ENCODE peak calls at places on chromosome 16, in eight cellular contexts. V is cardiac muscle cell; N is fibroblast of the aortic adventitia; I is astrocyte of the cerebellum; R is HL-60; H is PC-9; J is right lobe of liver; K is CD8-positive, alpha-beta T cell. D is an unnamed sample.

GRCh38 chr16:57619606-57620315 is 8.7 kb upstream of the ADGRG1 start:
- DNase-seq in N (no peak), J (no peak), I (no peak), H (peak), V (no peak), K (no peak), R (no peak), D (no peak)

GRCh38 chr16:70713781-70714180 is 27.9 kb upstream of the MTSS2 start:
- DNase-seq in H (no peak), N (no peak), K (no peak), R (no peak), J (no peak), V (no peak), I (no peak), D (no peak)

GRCh38 chr16:78535098-78535497 is 435.6 kb downstream of the WWOX start:
- DNase-seq in J (no peak), K (no peak), V (no peak), N (no peak), I (no peak), R (no peak), H (no peak), D (no peak)

GRCh38 chr16:66695935-66696668 is 441 bp downstream of the CMTM4 start:
- DNase-seq in H (peak), K (no peak), N (no peak), R (no peak), I (no peak), V (no peak), J (peak), D (peak)

GRCh38 chr16:81447383-81448101 is 2.9 kb downstream of the CMIP start:
- DNase-seq in H (peak), N (no peak), R (peak), I (no peak), V (no peak), K (no peak), J (peak), D (no peak)

GRCh38 chr16:27238591-27238990 is 30.0 kb downstream of the NSMCE1 start:
- DNase-seq in K (no peak), J (no peak), H (no peak), R (no peak), I (no peak), V (no peak), N (no peak), D (no peak)

GRCh38 chr16:52068447-52069074 is 478.4 kb downstream of the TOX3 start:
- DNase-seq in J (peak), R (no peak), N (no peak), K (no peak), I (no peak), V (peak), H (no peak), D (no peak)

GRCh38 chr16:58511933-58512815 is 3.1 kb upstream of the SETD6 start:
- DNase-seq in I (peak), H (peak), N (peak), J (peak), K (peak), R (peak), V (peak), D (peak)

GRCh38 chr16:15708096-15708495 is 58.1 kb downstream of the NDE1 start:
- DNase-seq in I (no peak), J (no peak), K (no peak), R (no peak), V (peak), N (no peak), H (no peak), D (no peak)

GRCh38 chr16:14378131-14378551 is 251.9 kb downstream of the PARN start:
- DNase-seq in R (no peak), K (no peak), I (no peak), J (no peak), N (peak), H (peak), V (peak), D (no peak)

GRCh38 chr16:67241008-67241900 is 6.0 kb downstream of the FHOD1 start:
- DNase-seq in H (peak), K (no peak), R (no peak), N (peak), J (peak), I (no peak), V (peak), D (no peak)

GRCh38 chr16:27726621-27727275 is 176.8 kb downstream of the KATNIP start:
- DNase-seq in N (peak), V (peak), J (no peak), H (peak), R (no peak), K (no peak), I (no peak), D (no peak)

GRCh38 chr16:87316450-87316922 is 706 bp downstream of the C16orf95 start:
- DNase-seq in R (no peak), I (no peak), N (no peak), K (no peak), J (no peak), V (no peak), H (no peak), D (no peak)

GRCh38 chr16:19417640-19418039 is at the start of gene TMC5:
- DNase-seq in N (no peak), J (no peak), K (no peak), H (no peak), I (no peak), R (no peak), V (no peak), D (no peak)

GRCh38 chr16:79598341-79599181 is 2.0 kb downstream of the MAF start:
- DNase-seq in N (no peak), J (peak), V (peak), I (peak), R (no peak), H (no peak), K (peak), D (peak)

GRCh38 chr16:25633549-25633948 is 58.2 kb upstream of the HS3ST4 start:
- DNase-seq in H (peak), V (no peak), I (no peak), N (no peak), R (no peak), J (peak), K (no peak), D (no peak)

GRCh38 chr16:46916980-46917379 is 32.8 kb downstream of the GPT2 start:
- DNase-seq in N (no peak), I (no peak), V (no peak), J (no peak), H (no peak), R (no peak), K (no peak), D (no peak)

GRCh38 chr16:72894291-72895151 is 153.4 kb downstream of the ZFHX3 start:
- DNase-seq in H (no peak), J (no peak), K (no peak), R (no peak), V (peak), I (no peak), N (peak), D (no peak)

GRCh38 chr16:89155851-89156739 is 15.5 kb upstream of the CDH15 start:
- DNase-seq in R (no peak), J (no peak), K (no peak), N (no peak), V (peak), I (no peak), H (no peak), D (no peak)

GRCh38 chr16:72501739-72502653 is 330.0 kb upstream of the PMFBP1 start:
- DNase-seq in I (peak), V (peak), H (peak), K (no peak), N (peak), R (peak), J (peak), D (peak)

GRCh38 chr16:88726981-88727380 is 20.7 kb downstream of the CTU2 start:
- DNase-seq in K (no peak), I (no peak), H (no peak), V (no peak), N (no peak), R (no peak), J (no peak), D (no peak)

GRCh38 chr16:47779201-47780016 is 318.3 kb downstream of the PHKB start:
- DNase-seq in K (peak), V (peak), I (no peak), R (no peak), J (peak), H (no peak), N (peak), D (no peak)

GRCh38 chr16:4271176-4272113 is 1.4 kb downstream of the TFAP4 start:
- DNase-seq in N (peak), R (peak), K (peak), H (peak), I (peak), J (peak), V (peak), D (peak)

GRCh38 chr16:73054732-73055481 is 7.0 kb upstream of the ZFHX3 start:
- DNase-seq in R (no peak), V (peak), J (no peak), H (peak), N (peak), I (no peak), K (no peak), D (peak)

GRCh38 chr16:23014592-23014991 is 134.7 kb downstream of the USP31 start:
- DNase-seq in I (no peak), J (no peak), H (no peak), R (peak), K (no peak), V (no peak), N (no peak), D (no peak)

GRCh38 chr16:24257965-24258364 is 1.8 kb downstream of the CACNG3 start:
- DNase-seq in N (no peak), V (peak), I (no peak), K (no peak), R (no peak), H (no peak), J (no peak), D (no peak)

GRCh38 chr16:57540906-57541753 is 1.3 kb upstream of the ADGRG5 start:
- DNase-seq in H (no peak), V (no peak), N (no peak), I (no peak), R (no peak), K (no peak), J (no peak), D (no peak)

GRCh38 chr16:49585143-49585542 is 211.5 kb downstream of the C16orf78 start:
- DNase-seq in K (no peak), H (no peak), J (no peak), I (no peak), R (no peak), N (no peak), V (no peak), D (no peak)

GRCh38 chr16:74837056-74837455 is 62.4 kb upstream of the FA2H start:
- DNase-seq in H (no peak), J (no peak), N (no peak), I (no peak), V (no peak), K (no peak), R (no peak), D (no peak)

GRCh38 chr16:57394444-57394843 is 10.1 kb upstream of the CCL17 start:
- DNase-seq in R (no peak), H (peak), N (peak), V (peak), K (no peak), I (no peak), J (no peak), D (no peak)

GRCh38 chr16:87582221-87582965 is 19.9 kb upstream of the JPH3 start:
- DNase-seq in R (no peak), K (no peak), J (no peak), V (peak), I (peak), N (peak), H (peak), D (no peak)

GRCh38 chr16:1046271-1046955 is 26.1 kb upstream of the SSTR5 start:
- DNase-seq in N (no peak), R (no peak), H (no peak), J (no peak), V (no peak), I (no peak), K (no peak), D (no peak)

GRCh38 chr16:1048442-1049112 is 24.0 kb upstream of the SSTR5 start:
- DNase-seq in V (peak), J (no peak), I (no peak), H (peak), N (peak), R (no peak), K (no peak), D (peak)

GRCh38 chr16:1047123-1047522 is 25.4 kb upstream of the SSTR5 start:
- DNase-seq in V (no peak), R (no peak), K (no peak), N (no peak), I (no peak), H (no peak), J (no peak), D (no peak)

GRCh38 chr16:1049113-1049975 is 23.2 kb upstream of the SSTR5 start:
- DNase-seq in H (no peak), N (no peak), R (no peak), I (no peak), K (no peak), J (no peak), V (no peak), D (no peak)

GRCh38 chr16:1047801-1048200 is 24.7 kb upstream of the SSTR5 start:
- DNase-seq in V (no peak), I (no peak), R (no peak), H (no peak), N (no peak), K (no peak), J (no peak), D (no peak)
- H3K4me3 ChIP-seq in V (no peak), I (no peak), R (no peak), H (no peak), N (no peak), K (no peak), J (no peak), D (no peak)

DNA sequence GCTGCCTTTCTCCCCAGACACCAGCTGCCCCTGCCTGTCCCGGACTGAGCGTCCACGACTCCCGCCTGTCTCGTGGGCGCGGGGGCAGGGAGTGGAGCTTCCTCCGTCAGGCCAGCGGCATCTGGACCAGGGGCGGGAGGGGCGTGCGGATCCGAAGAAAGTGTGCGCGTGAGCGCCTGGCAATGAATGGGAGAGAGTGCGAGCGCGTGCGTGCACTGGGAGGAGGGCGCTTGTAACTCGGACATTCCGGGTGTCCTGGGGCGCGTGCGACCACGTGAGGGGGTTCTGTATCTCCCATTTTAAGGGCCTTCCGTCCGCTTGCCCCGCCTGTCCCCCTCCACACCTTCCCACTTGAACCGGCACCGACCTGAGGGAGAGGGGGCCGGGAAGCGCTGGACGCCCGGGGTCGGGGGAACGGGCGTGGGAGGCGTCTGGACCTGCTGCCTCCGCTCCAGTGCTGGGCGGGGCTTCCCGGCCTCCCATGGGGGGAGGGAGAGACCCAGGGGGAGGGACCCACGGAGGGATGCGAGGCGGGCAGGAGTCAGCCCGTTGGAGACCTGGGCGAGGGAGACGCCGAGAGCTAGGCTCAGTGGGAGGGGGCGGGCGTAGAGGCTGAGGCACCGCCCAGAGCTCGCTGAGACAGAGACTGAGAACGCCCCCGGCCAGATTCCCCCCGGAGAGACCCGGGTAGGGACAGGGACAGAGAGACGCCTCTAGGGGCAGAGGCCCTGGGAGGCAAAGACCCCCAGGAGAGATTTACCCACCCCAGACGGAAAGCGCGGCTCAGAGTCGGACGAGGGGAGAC is at the start of gene KREMEN2:
- DNase-seq in K (no peak), J (no peak), V (no peak), N (no peak), R (peak), H (peak), I (no peak), D (peak)
- H3K4me3 ChIP-seq in K (peak), J (no peak), V (peak), N (no peak), R (peak), H (peak), I (peak), D (peak)

GRCh38 chr16:30925646-30926332 is 2.4 kb downstream of the FBXL19 start:
- DNase-seq in H (no peak), N (no peak), V (no peak), R (no peak), J (no peak), I (no peak), K (no peak), D (no peak)

GRCh38 chr16:30926333-30926811 is 3.0 kb downstream of the FBXL19 start:
- DNase-seq in H (no peak), V (no peak), K (no peak), R (no peak), I (no peak), J (no peak), N (no peak), D (no peak)

GRCh38 chr16:30923554-30924085 is at the start of gene FBXL19:
- DNase-seq in J (peak), K (no peak), R (no peak), I (no peak), N (no peak), H (no peak), V (no peak), D (no peak)

GRCh38 chr16:30924086-30924714 is 828 bp downstream of the FBXL19 start:
- DNase-seq in V (no peak), K (no peak), N (no peak), I (no peak), H (no peak), R (no peak), J (peak), D (no peak)

GRCh38 chr16:30924797-30925645 is 1.6 kb downstream of the FBXL19 start:
- DNase-seq in R (no peak), H (no peak), K (no peak), J (no peak), V (no peak), I (no peak), N (peak), D (no peak)
- H3K4me3 ChIP-seq in R (peak), H (peak), K (no peak), J (no peak), V (peak), I (peak), N (peak), D (no peak)

GRCh38 chr16:55324491-55325447 is 766 bp downstream of the IRX6 start:
- DNase-seq in J (peak), I (no peak), V (no peak), H (no peak), K (no peak), N (no peak), R (no peak), D (no peak)
- H3K4me3 ChIP-seq in J (no peak), I (no peak), V (peak), H (no peak), K (no peak), N (no peak), R (no peak), D (no peak)

GRCh38 chr16:85301171-85301690 is 189.0 kb upstream of the CIBAR2 start:
- DNase-seq in N (no peak), R (no peak), I (no peak), J (no peak), V (no peak), K (no peak), H (no peak), D (no peak)

GRCh38 chr16:85300451-85300968 is 188.2 kb upstream of the CIBAR2 start:
- DNase-seq in H (no peak), K (no peak), J (no peak), I (no peak), V (no peak), R (no peak), N (no peak), D (no peak)

GRCh38 chr16:85293899-85294642 is 181.8 kb upstream of the CIBAR2 start:
- DNase-seq in R (no peak), N (no peak), H (no peak), K (no peak), J (no peak), V (no peak), I (no peak), D (no peak)

GRCh38 chr16:85294810-85295508 is 182.7 kb upstream of the CIBAR2 start:
- DNase-seq in N (no peak), K (no peak), R (no peak), I (no peak), V (no peak), J (no peak), H (no peak), D (no peak)

GRCh38 chr16:85296859-85297698 is 184.8 kb upstream of the CIBAR2 start:
- DNase-seq in K (peak), V (peak), I (no peak), H (peak), R (peak), N (peak), J (peak), D (peak)
- H3K4me3 ChIP-seq in K (no peak), V (no peak), I (no peak), H (no peak), R (no peak), N (no peak), J (no peak), D (no peak)

DNA sequence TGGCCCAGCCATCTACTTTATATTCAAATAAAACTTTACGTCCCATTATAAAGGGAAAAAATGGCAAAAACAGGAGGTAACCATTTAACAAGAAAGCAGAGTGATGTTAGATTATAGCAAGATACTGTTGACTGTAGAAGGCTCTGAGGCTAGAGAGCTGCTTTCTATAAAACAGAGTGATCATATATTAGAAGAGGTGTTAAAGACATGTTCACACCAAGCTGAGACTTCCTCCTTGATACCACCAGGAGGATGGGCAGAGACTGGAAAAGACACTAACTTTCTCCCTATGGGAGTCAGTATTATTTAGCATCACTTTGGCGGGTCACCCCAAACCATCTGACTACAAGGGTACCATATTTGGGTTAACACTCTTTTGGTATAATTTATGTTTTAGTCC is 697 bp upstream of the CIITA start:
- DNase-seq in K (no peak), N (no peak), R (no peak), J (no peak), V (no peak), I (no peak), H (no peak), D (no peak)
- H3K4me3 ChIP-seq in K (no peak), N (no peak), R (no peak), J (no peak), V (no peak), I (no peak), H (no peak), D (no peak)

DNA sequence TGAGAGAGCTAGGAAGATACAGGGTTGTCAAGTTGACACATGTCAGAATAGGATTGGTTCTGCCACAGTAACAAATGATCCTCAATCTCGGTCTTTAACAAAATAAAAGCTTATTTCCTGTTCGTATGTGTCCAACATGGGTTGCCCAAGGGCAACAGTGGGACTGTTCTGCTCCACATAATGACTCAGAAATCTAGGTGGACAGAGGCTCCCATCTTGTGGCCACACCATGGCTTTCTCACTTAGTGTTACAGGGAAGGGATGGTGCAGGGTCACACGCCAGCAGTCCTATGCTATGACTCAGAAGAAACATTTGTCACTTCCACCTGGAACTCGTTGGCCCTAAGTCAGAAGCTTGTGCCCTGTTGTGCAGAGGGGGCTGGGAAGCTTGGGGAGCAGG is 364.9 kb downstream of the SNX29 start:
- DNase-seq in J (no peak), K (no peak), H (peak), R (no peak), N (peak), I (no peak), V (no peak), D (no peak)
- H3K4me3 ChIP-seq in J (no peak), K (no peak), H (no peak), R (no peak), N (no peak), I (no peak), V (no peak), D (no peak)

D was measured in naive thymus-derived CD4-positive, alpha-beta T cell.